ENCODE peak calls at places on chromosomes 12 and 14, in four cellular contexts. O, E, X and R are unnamed samples.

GRCh38 chr12:26651566-26652188 is 181.3 kb downstream of the ITPR2 start:
- DNase-seq in O (peak; percentile 69), E (peak; percentile 21), X (peak; percentile 75), R (peak; percentile 59)

GRCh38 chr14:53093206-53093605 is 59.9 kb downstream of the DDHD1 start:
- DNase-seq in O (no peak), E (no peak), X (no peak), R (no peak)

GRCh38 chr14:88323520-88324199 is 591 bp upstream of the KCNK10 start:
- DNase-seq in O (no peak), E (no peak), X (peak; percentile 82), R (no peak)

GRCh38 chr14:75711134-75711795 is 50.2 kb downstream of the TTLL5 start:
- DNase-seq in O (peak; percentile 51), E (no peak), X (peak; percentile 34), R (peak; percentile 47)

GRCh38 chr14:34228663-34229001 is 233.4 kb downstream of the SPTSSA start:
- DNase-seq in O (no peak), E (no peak), X (no peak), R (no peak)

GRCh38 chr14:51304956-51305355 is 64.9 kb downstream of the TMX1 start:
- DNase-seq in O (peak; percentile 49), E (no peak), X (no peak), R (no peak)

GRCh38 chr12:97943359-97943758 is 480.8 kb downstream of the RMST start:
- DNase-seq in O (no peak), E (no peak), X (no peak), R (no peak)

GRCh38 chr14:89373185-89373584 is 43.8 kb downstream of the FOXN3 start:
- DNase-seq in O (no peak), E (no peak), X (no peak), R (no peak)

GRCh38 chr12:103960567-103961227 is 5.0 kb upstream of the TDG start:
- DNase-seq in O (no peak), E (no peak), X (no peak), R (no peak)

GRCh38 chr12:105106621-105107020 is 910 bp upstream of the WASHC4 start:
- DNase-seq in O (no peak), E (no peak), X (no peak), R (no peak)

GRCh38 chr14:65222434-65222833 is 120.1 kb upstream of the MAX start:
- DNase-seq in O (peak; percentile 53), E (no peak), X (peak; percentile 48), R (no peak)

GRCh38 chr12:42097971-42098370 is 46.7 kb downstream of the GXYLT1 start:
- DNase-seq in O (no peak), E (peak; percentile 42), X (no peak), R (no peak)

GRCh38 chr12:101698782-101699347 is 1.4 kb downstream of the CHPT1 start:
- DNase-seq in O (no peak), E (no peak), X (peak; percentile 45), R (no peak)

GRCh38 chr12:2795291-2796186 is 769 bp downstream of the FKBP4 start:
- DNase-seq in O (peak; percentile 55), E (no peak), X (peak; percentile 97), R (peak; percentile 17)

GRCh38 chr14:88550078-88550477 is 4.7 kb downstream of the PTPN21 start:
- DNase-seq in O (no peak), E (no peak), X (no peak), R (no peak)

GRCh38 chr12:120225852-120226640 is 25.1 kb upstream of the RPLP0 start:
- DNase-seq in O (no peak), E (no peak), X (no peak), R (no peak)

GRCh38 chr14:73426877-73427276 is 31.5 kb downstream of the NUMB start:
- DNase-seq in O (no peak), E (no peak), X (no peak), R (no peak)

GRCh38 chr14:105076296-105076804 is 11.1 kb upstream of the GPR132 start:
- DNase-seq in O (no peak), E (no peak), X (no peak), R (no peak)

GRCh38 chr14:68157971-68158371 is 338.4 kb downstream of the RAD51B start:
- DNase-seq in O (no peak), E (no peak), X (no peak), R (no peak)

GRCh38 chr14:104681689-104682074 is 7.7 kb upstream of the INF2 start:
- DNase-seq in O (peak; percentile 94), E (no peak), X (peak; percentile 85), R (peak; percentile 46)

GRCh38 chr14:101706509-101707284 is 54.8 kb upstream of the PPP2R5C start:
- DNase-seq in O (no peak), E (no peak), X (no peak), R (no peak)

GRCh38 chr12:93229494-93230310 is 148.0 kb upstream of the NUDT4 start:
- DNase-seq in O (peak; percentile 61), E (no peak), X (peak; percentile 62), R (peak; percentile 48)

GRCh38 chr14:103973354-103973753 is 31.0 kb upstream of the RD3L start:
- DNase-seq in O (no peak), E (no peak), X (no peak), R (no peak)

GRCh38 chr12:12016284-12017100 is 54.2 kb upstream of the BCL2L14 start:
- DNase-seq in O (no peak), E (no peak), X (no peak), R (no peak)
- TF ChIP-seq PBX3 in O (no peak), E (no peak), X (no peak), R (no peak)

GRCh38 chr12:127271776-127272175 is 995.2 kb upstream of the TMEM132C start:
- DNase-seq in O (no peak), E (no peak), X (no peak), R (no peak)

GRCh38 chr12:127268121-127268520 is 998.8 kb upstream of the TMEM132C start:
- DNase-seq in O (no peak), E (no peak), X (no peak), R (no peak)

GRCh38 chr12:127267128-127267527 is 999.8 kb upstream of the TMEM132C start:
- DNase-seq in O (no peak), E (no peak), X (no peak), R (no peak)

GRCh38 chr12:127272864-127273263 is 994.1 kb upstream of the TMEM132C start:
- DNase-seq in O (no peak), E (no peak), X (no peak), R (no peak)

GRCh38 chr12:127270193-127270592 is 996.8 kb upstream of the TMEM132C start:
- DNase-seq in O (peak; percentile 16), E (no peak), X (no peak), R (no peak)
- TF ChIP-seq PBX3 in O (no peak), E (no peak), X (no peak), R (no peak)

GRCh38 chr12:108612788-108613282 is 15.0 kb upstream of the TMEM119 start:
- DNase-seq in O (no peak), E (no peak), X (no peak), R (no peak)
- TF ChIP-seq PBX3 in O (no peak), E (no peak), X (no peak), R (no peak)

DNA sequence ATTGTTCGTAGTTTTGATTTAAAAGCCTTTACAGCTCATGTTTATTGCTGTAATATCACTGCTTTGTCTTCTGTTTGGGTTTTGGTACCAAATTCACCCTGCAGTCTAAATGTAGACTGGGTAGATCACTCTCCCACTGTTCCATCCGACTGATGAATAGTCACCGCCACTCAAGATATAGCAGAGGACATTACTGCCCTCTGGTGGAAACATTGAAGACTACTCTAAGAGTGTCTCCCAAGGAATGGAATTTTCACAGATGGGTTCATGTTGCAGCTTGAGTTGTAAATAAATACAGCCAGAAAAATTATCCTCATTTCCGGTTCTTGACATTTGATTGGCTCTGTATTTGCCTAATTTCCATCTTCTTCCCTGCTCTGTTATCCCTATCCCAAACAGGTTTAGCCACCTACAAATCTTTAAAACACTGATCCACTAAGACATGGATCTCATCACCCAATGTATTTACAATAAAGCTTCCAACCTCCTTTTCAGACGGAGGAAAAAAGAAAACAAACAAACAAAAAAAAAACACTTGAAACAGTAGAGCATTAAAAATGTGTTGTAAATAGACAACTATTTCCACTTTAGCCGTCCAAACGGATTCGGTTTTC is 198.3 kb upstream of the CPNE8 start:
- DNase-seq in O (peak; percentile 75), E (peak; percentile 15), X (peak; percentile 67), R (peak; percentile 59)
- TF ChIP-seq PBX3 in O (no peak), E (no peak), X (no peak), R (no peak)

DNA sequence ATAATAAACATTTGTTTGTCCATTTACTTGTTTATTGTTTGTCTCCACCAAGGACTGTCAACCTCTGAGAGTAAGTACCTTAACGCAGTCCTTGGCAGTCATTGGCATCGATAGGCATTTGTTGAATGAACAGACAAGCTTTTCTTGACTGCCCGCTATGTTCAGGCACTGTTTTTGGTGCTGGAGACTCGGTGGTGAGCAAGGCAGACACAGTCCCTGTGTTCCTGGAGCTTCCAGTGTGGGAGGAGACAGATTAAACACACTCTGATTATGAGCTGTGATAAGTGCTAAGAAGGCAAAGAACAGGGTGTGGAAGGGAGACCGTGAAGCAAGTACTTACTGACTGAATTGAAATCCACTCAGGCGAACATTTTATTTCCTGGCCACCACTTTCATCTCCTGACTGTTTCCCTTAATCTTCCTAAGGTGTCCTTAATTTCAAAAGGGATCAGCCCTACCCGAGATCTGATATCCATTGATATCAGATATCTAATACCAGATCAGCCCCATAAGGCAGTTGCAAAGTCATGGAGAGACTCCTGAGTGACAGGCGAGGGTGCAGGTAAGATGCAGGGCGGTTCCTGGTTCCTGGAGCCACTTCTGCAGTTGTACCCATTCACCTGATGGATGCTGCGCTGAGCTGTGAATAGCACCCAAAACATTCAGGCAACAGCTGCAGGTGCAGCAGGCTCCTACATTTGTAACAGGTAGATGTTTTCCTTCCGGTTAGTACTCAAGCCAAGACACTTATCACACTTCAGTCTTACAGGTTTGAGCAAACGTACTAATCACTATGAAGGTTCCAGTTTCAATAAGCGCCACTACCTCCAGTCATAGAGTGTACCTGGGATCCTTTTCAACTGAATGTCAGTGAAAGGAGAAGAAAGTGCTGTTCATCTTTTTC is 1.5 kb downstream of the ATP6V0A2 start:
- DNase-seq in O (no peak), E (no peak), X (peak; percentile 27), R (peak; percentile 16)
- TF ChIP-seq PBX3 in O (no peak), E (peak; percentile 74), X (no peak), R (no peak)

GRCh38 chr14:99699071-99699760 is 15.1 kb downstream of the CYP46A1 start:
- DNase-seq in O (no peak), E (no peak), X (no peak), R (no peak)
- TF ChIP-seq PBX3 in O (no peak), E (no peak), X (no peak), R (no peak)